ENCODE peak calls at places on chromosomes 3 and 15, in nine cellular contexts. O, Q, V, G, F, S, T, P and A are unnamed samples.

GRCh38 chr3:15152166-15152565 is 53.2 kb upstream of the RBSN start:
- DNase-seq in G (no peak), O (no peak), F (peak; percentile 8), T (no peak), V (no peak), S (no peak), Q (no peak), P (no peak), A (no peak)

GRCh38 chr15:35696767-35697231 is 150.8 kb upstream of the DPH6 start:
- DNase-seq in G (no peak), T (peak; percentile 15), O (no peak), V (no peak), Q (no peak), F (peak; percentile 96), P (no peak), S (peak; percentile 85), A (no peak)

GRCh38 chr3:180617049-180617448 is 15.1 kb downstream of the TTC14 start:
- DNase-seq in Q (no peak), P (no peak), S (peak; percentile 7), O (no peak), F (peak; percentile 7), V (no peak), G (no peak), T (no peak), A (no peak)

GRCh38 chr3:4656059-4656458 is 162.9 kb downstream of the ITPR1 start:
- DNase-seq in Q (no peak), T (peak; percentile 67), O (no peak), V (no peak), G (peak; percentile 46), F (peak; percentile 86), S (peak; percentile 76), P (peak; percentile 68), A (peak; percentile 55)

GRCh38 chr3:150535204-150535603 is 11.1 kb downstream of the SERP1 start:
- DNase-seq in P (no peak), T (no peak), S (no peak), F (no peak), Q (no peak), V (no peak), G (no peak), O (no peak), A (no peak)

GRCh38 chr3:189786479-189787064 is 155.4 kb downstream of the TP63 start:
- DNase-seq in F (no peak), T (no peak), O (no peak), P (no peak), Q (no peak), V (no peak), G (no peak), S (no peak), A (no peak)

GRCh38 chr3:71077070-71077469 is 506.5 kb downstream of the FOXP1 start:
- DNase-seq in T (no peak), V (no peak), O (no peak), F (no peak), Q (no peak), S (no peak), G (no peak), P (no peak), A (no peak)

GRCh38 chr15:61621146-61621545 is 392.0 kb upstream of the RORA start:
- DNase-seq in F (no peak), O (no peak), V (no peak), P (peak; percentile 64), Q (peak; percentile 48), G (peak; percentile 8), T (no peak), S (peak; percentile 40), A (no peak)

GRCh38 chr3:50237133-50237651 is 1.2 kb downstream of the GNAI2 start:
- DNase-seq in O (no peak), T (no peak), S (peak; percentile 52), F (no peak), G (no peak), V (no peak), P (no peak), Q (no peak), A (no peak)

GRCh38 chr3:150968341-150968740 is 4.2 kb downstream of the CLRN1 start:
- DNase-seq in V (no peak), F (no peak), G (no peak), Q (no peak), T (no peak), S (no peak), P (no peak), O (no peak), A (no peak)

GRCh38 chr3:102722317-102722716 is 287.5 kb downstream of the ZPLD1 start:
- DNase-seq in G (no peak), P (no peak), T (no peak), Q (no peak), F (no peak), S (no peak), V (no peak), O (no peak), A (no peak)

GRCh38 chr3:21036888-21037287 is 714.1 kb downstream of the ZNF385D start:
- DNase-seq in V (no peak), O (no peak), S (no peak), P (no peak), T (no peak), Q (no peak), G (no peak), F (no peak), A (no peak)

GRCh38 chr3:147389265-147390175 is 16.8 kb downstream of the ZIC4 start:
- DNase-seq in T (no peak), S (no peak), F (no peak), V (no peak), P (no peak), O (no peak), Q (no peak), G (no peak), A (no peak)

GRCh38 chr3:115623414-115623868 is at the start of gene GAP43:
- DNase-seq in V (no peak), Q (peak; percentile 62), P (peak; percentile 71), F (peak; percentile 93), T (peak; percentile 41), O (no peak), S (peak; percentile 84), G (no peak), A (no peak)

GRCh38 chr3:133568294-133569014 is 5.0 kb upstream of the CDV3 start:
- DNase-seq in G (no peak), V (no peak), F (peak; percentile 89), Q (no peak), P (no peak), O (no peak), S (peak; percentile 97), T (peak; percentile 75), A (no peak)

GRCh38 chr15:63879211-63879610 is 45.5 kb upstream of the HERC1 start:
- DNase-seq in F (no peak), G (no peak), Q (no peak), S (no peak), O (no peak), P (no peak), V (no peak), T (no peak), A (no peak)

GRCh38 chr15:24954783-24955548 is at the start of the genes SNRPN and SNURF:
- DNase-seq in O (peak; percentile 68), P (peak; percentile 88), S (peak; percentile 70), G (peak; percentile 64), Q (peak; percentile 19), F (peak; percentile 83), V (peak; percentile 55), T (peak; percentile 72), A (no peak)

GRCh38 chr3:187963003-187963676 is 190.8 kb upstream of the LPP start:
- DNase-seq in T (no peak), O (no peak), S (no peak), V (no peak), G (no peak), Q (no peak), F (no peak), P (no peak), A (no peak)

GRCh38 chr3:129695203-129695602 is 88.7 kb upstream of the PLXND1 start:
- DNase-seq in F (peak; percentile 63), T (no peak), Q (no peak), O (no peak), P (no peak), G (no peak), S (peak; percentile 89), V (no peak), A (no peak)

GRCh38 chr15:64354683-64355558 is 1.1 kb downstream of the CSNK1G1 start:
- DNase-seq in T (no peak), G (peak; percentile 7), V (no peak), S (no peak), Q (no peak), F (no peak), P (no peak), O (no peak), A (no peak)

GRCh38 chr15:90212221-90213079 is 11.3 kb downstream of the SEMA4B start:
- DNase-seq in S (no peak), G (peak; percentile 76), O (no peak), P (no peak), Q (no peak), T (no peak), F (no peak), V (no peak), A (no peak)

GRCh38 chr3:138940446-138940845 is 6.5 kb downstream of the FOXL2 start:
- DNase-seq in S (no peak), F (no peak), V (no peak), G (no peak), O (no peak), Q (no peak), T (no peak), P (no peak), A (no peak)

GRCh38 chr3:101070260-101071121 is 77.3 kb upstream of the ABI3BP start:
- DNase-seq in V (peak; percentile 30), P (peak; percentile 24), O (peak; percentile 52), S (peak; percentile 37), G (peak; percentile 44), T (peak; percentile 27), F (peak; percentile 38), Q (peak; percentile 53), A (no peak)

GRCh38 chr15:74451861-74452835 is 8.8 kb downstream of the UBL7 start:
- DNase-seq in S (peak; percentile 27), V (no peak), G (no peak), O (no peak), T (no peak), P (no peak), F (no peak), Q (no peak), A (no peak)

GRCh38 chr3:139546772-139547171 is 7.2 kb upstream of the RBP1 start:
- DNase-seq in T (no peak), Q (no peak), O (no peak), V (no peak), F (no peak), G (no peak), P (no peak), S (no peak), A (no peak)

GRCh38 chr3:150409527-150410310 is 1.6 kb downstream of the TSC22D2 start:
- DNase-seq in V (peak; percentile 68), G (peak; percentile 65), O (peak; percentile 71), P (peak; percentile 60), Q (peak; percentile 79), F (peak; percentile 78), S (peak; percentile 61), T (peak; percentile 54), A (peak; percentile 68)

GRCh38 chr15:68375716-68376220 is 56.2 kb downstream of the ITGA11 start:
- DNase-seq in P (no peak), S (no peak), T (no peak), V (no peak), G (no peak), O (no peak), Q (no peak), F (no peak), A (no peak)

GRCh38 chr15:74837482-74837881 is 5.5 kb downstream of the ULK3 start:
- DNase-seq in O (no peak), F (no peak), P (no peak), Q (no peak), S (no peak), G (no peak), V (no peak), T (no peak), A (no peak)

GRCh38 chr3:38960953-38961622 is 90.7 kb downstream of the SCN11A start:
- DNase-seq in O (peak; percentile 45), G (peak; percentile 14), P (peak; percentile 53), Q (no peak), V (no peak), T (peak; percentile 22), S (peak; percentile 45), F (peak; percentile 64), A (peak; percentile 44)

GRCh38 chr3:126938520-126939346 is 44.2 kb upstream of the PLXNA1 start:
- DNase-seq in G (no peak), V (no peak), S (no peak), T (no peak), O (no peak), F (no peak), Q (no peak), P (no peak), A (no peak)

GRCh38 chr3:71414189-71414924 is 169.2 kb downstream of the FOXP1 start:
- DNase-seq in O (no peak), P (no peak), V (no peak), F (no peak), Q (no peak), S (no peak), T (no peak), G (no peak), A (no peak)